ENCODE peak calls at places on chromosomes 6 and 20, in six cellular contexts. R, H, B, P, G and U are unnamed samples. For H3K4me1, the result is how much of the 10 kb centered on the place peaks cover.

GRCh38 chr20:64191002-64191401 is 26.8 kb downstream of the MYT1 start:
- DNase-seq in R (no peak), H (no peak), B (no peak), P (no peak), G (no peak), U (no peak)

GRCh38 chr6:80642452-80642851 is 536.0 kb downstream of the BCKDHB start:
- DNase-seq in R (no peak), H (no peak), B (no peak), P (no peak), G (peak), U (no peak)

GRCh38 chr6:149454405-149454848 is 30.4 kb downstream of the ZC3H12D start:
- DNase-seq in R (no peak), H (peak), B (peak), P (peak), G (peak), U (no peak)

GRCh38 chr6:52286798-52287432 is 2.4 kb upstream of the MCM3 start:
- DNase-seq in R (peak), H (peak), B (peak), P (peak), G (peak), U (peak)

GRCh38 chr6:142871910-142872331 is 73.1 kb downstream of the HIVEP2 start:
- DNase-seq in R (peak), H (no peak), B (no peak), P (no peak), G (peak), U (no peak)

GRCh38 chr6:143337201-143337949 is 113.1 kb downstream of the ADAT2 start:
- DNase-seq in R (peak), H (peak), B (peak), P (peak), G (no peak), U (peak)

GRCh38 chr6:132604635-132605150 is 15.2 kb upstream of the TAAR5 start:
- DNase-seq in R (no peak), H (no peak), B (no peak), P (no peak), G (no peak), U (no peak)

GRCh38 chr20:1478566-1478965 is 11.9 kb upstream of the NSFL1C start:
- DNase-seq in R (no peak), H (no peak), B (no peak), P (no peak), G (peak), U (no peak)

GRCh38 chr20:25054133-25054820 is 3.7 kb downstream of the ACSS1 start:
- DNase-seq in R (no peak), H (no peak), B (peak), P (no peak), G (no peak), U (no peak)

GRCh38 chr20:47235111-47235510 is 121.4 kb downstream of the ZMYND8 start:
- DNase-seq in R (no peak), H (no peak), B (no peak), P (no peak), G (no peak), U (no peak)

GRCh38 chr6:116008470-116009229 is 52.0 kb downstream of the FRK start:
- DNase-seq in R (no peak), H (no peak), B (no peak), P (peak), G (peak), U (no peak)

GRCh38 chr6:3612341-3613041 is 139.0 kb downstream of the PXDC1 start:
- DNase-seq in R (no peak), H (no peak), B (no peak), P (no peak), G (peak), U (peak)

GRCh38 chr6:119227377-119227776 is 122.2 kb downstream of the MAN1A1 start:
- DNase-seq in R (no peak), H (no peak), B (no peak), P (no peak), G (no peak), U (no peak)

GRCh38 chr20:63900373-63900772 is 5.4 kb downstream of the DNAJC5 start:
- DNase-seq in R (no peak), H (no peak), B (no peak), P (no peak), G (no peak), U (no peak)

GRCh38 chr6:143451531-143451930 is 926 bp downstream of the PEX3 start:
- DNase-seq in R (no peak), H (no peak), B (no peak), P (no peak), G (peak), U (no peak)

DNA sequence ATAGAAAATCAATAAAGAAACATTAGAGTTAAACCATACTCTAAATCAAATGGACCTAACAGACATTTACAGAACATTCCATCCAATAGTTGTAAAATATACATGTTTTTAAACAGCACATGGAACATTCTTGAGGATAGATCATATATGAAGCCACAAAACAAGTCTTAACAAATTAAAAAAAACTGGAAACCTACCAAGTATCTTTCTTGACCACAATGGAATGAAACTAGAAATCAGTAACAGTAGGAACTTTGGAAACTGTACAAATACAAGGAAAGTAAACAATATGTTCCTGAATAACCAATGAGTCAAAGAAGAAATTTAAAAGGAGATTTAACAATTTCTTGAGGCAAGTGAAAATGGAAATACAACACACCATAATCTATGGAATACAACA is 91.2 kb upstream of the GLP1R start:
- DNase-seq in R (no peak), H (no peak), B (no peak), P (no peak), G (no peak), U (no peak)
- H3K4me1 ChIP-seq in R (under half), H (under half), B (under half), P (under half), G (under half), U (under half)

GRCh38 chr6:42359021-42359420 is 92.7 kb downstream of the TRERF1 start:
- DNase-seq in R (no peak), H (no peak), B (no peak), P (no peak), G (peak), U (no peak)

GRCh38 chr6:42352856-42353564 is 98.7 kb downstream of the TRERF1 start:
- DNase-seq in R (no peak), H (no peak), B (no peak), P (no peak), G (peak), U (no peak)

GRCh38 chr6:42349753-42350573 is 101.8 kb downstream of the TRERF1 start:
- DNase-seq in R (no peak), H (no peak), B (no peak), P (no peak), G (peak), U (no peak)

DNA sequence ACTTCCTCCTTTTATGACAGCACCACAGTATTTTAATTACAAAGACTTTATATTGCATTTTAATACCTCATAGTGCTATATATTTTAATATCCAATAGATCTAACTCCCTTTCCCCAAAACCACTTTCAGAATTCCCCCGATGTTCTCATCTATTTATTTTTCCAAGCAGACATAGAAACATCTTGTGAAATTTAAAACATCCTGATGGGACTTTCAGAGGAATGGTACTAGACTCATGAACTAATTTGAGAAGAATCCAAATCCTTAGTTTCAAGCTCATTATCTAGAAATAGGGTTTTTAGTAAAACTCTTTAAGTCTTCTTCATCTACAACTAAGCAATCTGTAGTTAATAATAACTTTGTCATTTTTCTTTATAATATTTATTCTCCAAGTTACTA is 97.0 kb downstream of the TRERF1 start:
- DNase-seq in R (no peak), H (no peak), B (no peak), P (no peak), G (no peak), U (no peak)
- H3K4me1 ChIP-seq in R (under half), H (under half), B (under half), P (under half), G (under half), U (under half)

GRCh38 chr20:62485062-62485700 is 9.4 kb upstream of the GATA5 start:
- DNase-seq in R (no peak), H (no peak), B (peak), P (peak), G (peak), U (no peak)
- H3K4me1 ChIP-seq in R (under half), H (under half), B (under half), P (under half), G (under half), U (under half)

GRCh38 chr20:17223553-17223952 is 3.3 kb upstream of the PCSK2 start:
- DNase-seq in R (no peak), H (no peak), B (no peak), P (no peak), G (no peak), U (no peak)
- H3K4me1 ChIP-seq in R (under half), H (under half), B (under half), P (under half), G (under half), U (under half)

DNA sequence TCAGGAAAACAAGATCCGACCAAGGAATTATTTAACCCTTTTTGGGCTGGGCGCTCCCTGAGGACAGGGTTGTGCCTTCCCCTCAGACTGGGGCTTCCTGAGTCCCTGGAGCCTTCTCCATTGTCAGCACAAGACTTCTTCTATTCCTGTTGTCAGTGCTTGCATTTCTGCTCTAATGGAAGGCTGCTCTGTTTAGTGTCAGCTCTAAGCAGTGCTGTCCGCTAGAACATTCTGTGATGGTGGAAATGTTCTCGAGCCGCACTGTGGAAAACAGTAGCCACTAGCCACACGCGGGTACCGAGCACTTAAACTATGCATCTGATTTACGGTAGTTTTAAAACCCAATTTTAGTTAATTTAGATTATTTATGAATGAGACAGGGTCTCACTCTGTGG is 64.0 kb downstream of the VEGFA start:
- DNase-seq in R (no peak), H (no peak), B (no peak), P (no peak), G (no peak), U (no peak)
- H3K4me1 ChIP-seq in R (under half), H (under half), B (under half), P (under half), G (under half), U (under half)

DNA sequence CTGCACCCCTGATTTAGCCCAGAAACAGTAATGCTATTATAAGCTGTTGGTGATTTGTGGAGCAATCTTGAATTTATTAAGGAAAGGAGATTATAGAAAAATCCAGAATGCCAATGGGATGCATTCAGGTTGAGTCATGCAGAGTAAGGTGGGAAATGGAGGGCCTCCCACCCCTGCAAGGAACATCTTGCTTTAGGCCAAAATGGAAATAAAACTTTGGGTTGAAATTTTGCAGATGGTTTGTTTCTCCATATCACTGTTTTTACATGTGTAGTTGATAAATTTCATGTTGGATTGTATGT is 152.4 kb downstream of the BCAS1 start:
- DNase-seq in R (no peak), H (no peak), B (no peak), P (no peak), G (no peak), U (no peak)
- H3K4me1 ChIP-seq in R (under half), H (under half), B (under half), P (under half), G (half or more), U (under half)

DNA sequence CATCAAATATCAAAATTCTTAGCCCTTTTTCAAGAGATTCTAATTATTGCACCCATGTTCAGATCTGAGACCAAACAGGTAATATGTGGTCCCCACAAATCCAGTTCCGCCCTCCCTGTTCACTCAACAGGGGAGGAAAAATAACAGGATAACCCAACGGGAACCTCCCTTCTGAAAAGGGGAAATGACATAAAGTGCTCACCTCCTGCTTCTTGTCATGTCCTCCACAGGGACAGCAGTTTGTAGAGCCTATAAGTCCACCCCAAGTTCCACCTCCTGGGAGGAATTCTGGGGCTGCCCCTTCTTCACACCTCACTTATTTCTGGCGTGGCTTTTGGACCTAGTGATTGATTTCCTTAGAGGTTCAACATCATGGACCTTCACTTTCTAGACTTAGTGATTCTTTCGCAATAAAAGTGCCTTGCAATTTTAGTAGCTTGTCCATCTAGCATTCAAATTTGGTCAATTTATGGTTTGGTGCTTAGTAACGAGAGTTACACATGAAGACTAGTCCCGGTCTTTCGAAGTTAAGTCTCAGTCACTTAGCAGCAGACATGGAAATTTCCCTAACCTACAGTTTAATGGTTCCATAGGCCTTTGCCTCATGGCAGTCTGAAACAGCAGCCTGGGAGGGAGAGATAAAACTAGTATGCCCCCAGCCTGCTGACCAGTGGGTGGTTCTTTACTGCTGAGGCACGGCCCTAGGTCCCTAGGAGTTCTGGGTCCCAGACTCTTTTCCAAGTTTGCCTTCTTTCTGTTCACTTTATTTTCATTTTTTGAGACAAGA is 59.3 kb upstream of the CDKAL1 start:
- DNase-seq in R (no peak), H (no peak), B (no peak), P (no peak), G (no peak), U (no peak)
- H3K4me1 ChIP-seq in R (under half), H (under half), B (under half), P (under half), G (under half), U (under half)

GRCh38 chr6:163460307-163460782 is 45.8 kb downstream of the QKI start:
- DNase-seq in R (peak), H (no peak), B (no peak), P (no peak), G (peak), U (no peak)
- H3K4me1 ChIP-seq in R (under half), H (half or more), B (under half), P (under half), G (half or more), U (under half)